ENCODE peak calls at places on chromosomes 4 and X, in five cellular contexts. Q is DND-41, M is OCI-LY7, F is uterus, J is neural progenitor cell. K is an unnamed sample.

GRCh38 chrX:15072259-15072658 is 197.6 kb downstream of the ASB9 start:
- DNase-seq in Q (no peak), J (no peak), F (no peak), M (no peak), K (no peak)

GRCh38 chr4:83255584-83255983 is 29.0 kb downstream of the COQ2 start:
- DNase-seq in Q (no peak), F (no peak), J (no peak), M (no peak), K (no peak)

GRCh38 chr4:120052840-120053239 is 13.8 kb downstream of the MAD2L1 start:
- DNase-seq in Q (no peak), M (no peak), F (no peak), J (no peak), K (no peak)

GRCh38 chr4:8163436-8164193 is 5.0 kb upstream of the ABLIM2 start:
- DNase-seq in F (no peak), J (no peak), M (no peak), Q (no peak), K (no peak)

GRCh38 chr4:81818385-81818784 is 346.7 kb upstream of the RASGEF1B start:
- DNase-seq in M (no peak), J (no peak), Q (no peak), F (no peak), K (no peak)

GRCh38 chr4:106810122-106810521 is 226.0 kb downstream of the DKK2 start:
- DNase-seq in F (no peak), M (no peak), J (no peak), Q (no peak), K (no peak)

GRCh38 chrX:139949703-139950102 is 15.6 kb downstream of the CXorf66 start:
- DNase-seq in Q (no peak), M (no peak), J (no peak), F (no peak), K (no peak)

GRCh38 chr4:182370491-182370890 is 127.3 kb downstream of the TENM3 start:
- DNase-seq in Q (no peak), M (no peak), J (no peak), F (no peak), K (no peak)

GRCh38 chr4:142416121-142416520 is 430.0 kb downstream of the INPP4B start:
- DNase-seq in F (no peak), J (no peak), M (no peak), Q (no peak), K (no peak)

GRCh38 chrX:23773601-23774175 is 9.3 kb upstream of the SAT1 start:
- DNase-seq in F (no peak), J (no peak), M (peak; percentile 71), Q (peak; percentile 41), K (peak; percentile 65)

GRCh38 chr4:76570141-76570989 is 135.3 kb downstream of the SHROOM3 start:
- DNase-seq in M (no peak), F (no peak), Q (no peak), J (no peak), K (no peak)

GRCh38 chr4:86286729-86287128 is 73.1 kb downstream of the MAPK10 start:
- DNase-seq in M (no peak), J (no peak), Q (no peak), F (no peak), K (no peak)

GRCh38 chr4:114603455-114603854 is 4.8 kb downstream of the UGT8 start:
- DNase-seq in J (no peak), Q (no peak), M (peak; percentile 85), F (no peak), K (no peak)

GRCh38 chr4:186627226-186627865 is 72.0 kb upstream of the MTNR1A start:
- DNase-seq in J (no peak), M (no peak), F (no peak), Q (no peak), K (no peak)

GRCh38 chrX:121931567-121931966 is 884.2 kb downstream of the GLUD2 start:
- DNase-seq in M (no peak), Q (no peak), F (no peak), J (no peak), K (no peak)

GRCh38 chr4:138311771-138312535 is 69.8 kb upstream of the SLC7A11 start:
- DNase-seq in Q (no peak), F (no peak), M (no peak), J (no peak), K (no peak)

GRCh38 chrX:14865201-14865600 is 7.7 kb downstream of the FANCB start:
- DNase-seq in J (no peak), Q (no peak), F (no peak), M (no peak), K (no peak)

GRCh38 chrX:15815779-15816452 is 25.6 kb downstream of the ZRSR2 start:
- DNase-seq in J (peak; percentile 66), Q (no peak), F (no peak), M (peak; percentile 31), K (peak; percentile 45)

GRCh38 chr4:23171971-23172370 is 479.2 kb downstream of the GBA3 start:
- DNase-seq in M (no peak), J (no peak), Q (no peak), F (no peak), K (no peak)

GRCh38 chrX:102606115-102606514 is 6.8 kb downstream of the ARMCX5 start:
- DNase-seq in J (no peak), Q (no peak), M (no peak), F (no peak), K (no peak)

GRCh38 chrX:102599084-102599949 is at the start of gene ARMCX5:
- DNase-seq in M (peak; percentile 53), J (peak; percentile 89), F (peak; percentile 65), Q (peak; percentile 80), K (peak; percentile 78)

GRCh38 chrX:102599950-102600579 is 750 bp downstream of the ARMCX5 start:
- DNase-seq in J (no peak), Q (no peak), F (no peak), M (no peak), K (no peak)

DNA sequence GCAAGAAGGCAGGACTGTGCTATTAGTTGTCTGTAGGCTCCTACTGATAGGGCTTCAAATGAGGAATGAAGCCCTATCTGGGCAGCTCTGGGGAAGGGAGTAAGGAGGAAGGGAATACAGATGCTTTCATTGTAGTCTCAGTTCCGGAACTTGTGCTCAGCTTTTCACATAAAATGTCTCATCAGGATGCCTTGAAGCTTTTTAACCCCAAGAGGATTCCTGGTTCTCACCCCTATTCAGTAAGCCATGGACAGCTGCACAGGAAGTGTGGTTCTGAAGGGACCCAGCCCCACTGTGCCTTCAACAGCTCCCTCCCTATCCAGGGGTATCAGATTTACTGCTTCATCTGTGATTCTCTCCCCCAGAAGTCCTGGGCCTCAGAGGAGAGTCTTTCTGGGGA is 5.0 kb downstream of the ARMCX5 start:
- DNase-seq in M (no peak), Q (peak; percentile 34), J (peak; percentile 1), F (no peak), K (no peak)
- TF ChIP-seq CTCF in M (no peak), Q (no peak), J (no peak), F (no peak), K (no peak)

GRCh38 chrX:9961750-9962149 is 5.4 kb upstream of the CLDN34 start:
- DNase-seq in M (no peak), F (no peak), Q (no peak), J (no peak), K (no peak)

GRCh38 chrX:9966775-9967408 is at the start of gene CLDN34:
- DNase-seq in Q (no peak), F (no peak), M (no peak), J (no peak), K (no peak)
- TF ChIP-seq CTCF in Q (no peak), F (no peak), M (no peak), J (no peak), K (no peak)

GRCh38 chr4:149264093-149264733 is 551.4 kb downstream of the IQCM start:
- DNase-seq in F (no peak), J (peak; percentile 72), M (peak; percentile 61), Q (peak; percentile 17), K (peak; percentile 9)
- TF ChIP-seq CTCF in F (no peak), J (peak; percentile 82), M (peak; percentile 90), Q (peak; percentile 73), K (peak; percentile 76)

DNA sequence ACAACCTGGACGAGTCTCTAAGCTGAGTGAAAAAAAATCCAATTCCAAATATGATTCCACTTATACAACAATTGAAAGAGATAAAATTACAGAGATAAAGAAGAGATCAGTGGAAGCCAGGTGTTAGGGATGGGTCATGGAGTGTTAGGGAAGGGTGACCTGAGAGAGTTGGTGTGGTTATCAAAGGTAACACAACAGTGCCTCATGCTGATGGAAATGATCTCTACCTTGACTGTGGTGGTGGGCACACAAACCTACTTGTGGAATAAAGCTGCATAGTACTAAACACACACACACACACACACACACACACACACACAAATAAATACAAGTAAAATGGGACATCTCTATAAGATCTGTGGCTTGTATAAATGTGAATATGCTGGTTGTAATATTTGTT is 26.0 kb downstream of the BEND2 start:
- DNase-seq in F (no peak), M (no peak), J (no peak), Q (no peak), K (no peak)
- TF ChIP-seq CTCF in F (no peak), M (no peak), J (no peak), Q (no peak), K (no peak)

DNA sequence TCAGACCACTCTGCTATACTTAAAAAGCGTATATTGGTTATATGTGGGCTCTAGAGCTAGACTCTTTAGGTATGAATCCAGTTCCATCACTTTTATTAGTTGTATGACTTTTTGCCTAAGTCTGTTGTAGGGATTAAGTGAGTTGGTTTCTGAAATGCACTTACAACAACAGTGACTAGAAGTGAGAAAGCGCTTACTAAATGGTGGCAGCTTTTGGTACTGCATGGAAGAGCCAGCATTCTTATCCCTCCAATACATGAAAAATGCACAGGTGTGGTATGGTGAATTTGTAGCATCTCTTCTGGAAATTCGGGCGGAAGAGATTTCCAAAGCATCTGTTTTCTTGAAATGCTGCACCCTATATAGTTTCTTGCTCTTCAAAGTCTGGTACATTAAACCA is 117.1 kb downstream of the SPANXA1 start:
- DNase-seq in F (no peak), J (peak; percentile 3), Q (no peak), M (no peak), K (no peak)
- TF ChIP-seq CTCF in F (no peak), J (peak; percentile 34), Q (no peak), M (no peak), K (no peak)

GRCh38 chr4:21512351-21512750 is 436.2 kb downstream of the KCNIP4 start:
- DNase-seq in J (peak; percentile 64), M (peak; percentile 16), Q (no peak), F (no peak), K (no peak)

GRCh38 chr4:21507439-21507838 is 441.1 kb downstream of the KCNIP4 start:
- DNase-seq in J (peak; percentile 10), Q (no peak), F (no peak), M (peak; percentile 1), K (no peak)
- TF ChIP-seq CTCF in J (peak; percentile 52), Q (peak; percentile 34), F (no peak), M (peak; percentile 56), K (no peak)

K was measured in activated CD8-positive, alpha-beta T cell treated with anti-CD3 and anti-CD28 coated beads for 36 hours.